ENCODE peak calls at places on chromosomes 4 and X, in six cellular contexts. L is OCI-LY7, K is fibroblast of lung, E is transverse colon, Y is B cell, F is progenitor cell of endocrine pancreas. H is an unnamed sample.

GRCh38 chr4:29423836-29424721 is 1296.1 kb upstream of the PCDH7 start:
- DNase-seq in L (no peak), K (peak; percentile 82), E (no peak), Y (no peak), F (no peak), H (no peak)

GRCh38 chr4:102430511-102430910 is 70.6 kb upstream of the NFKB1 start:
- DNase-seq in L (no peak), K (peak; percentile 41), E (no peak), Y (no peak), F (no peak), H (no peak)

GRCh38 chr4:7189066-7189465 is 3.3 kb upstream of the SORCS2 start:
- DNase-seq in L (no peak), K (no peak), E (no peak), Y (no peak), F (no peak), H (no peak)

GRCh38 chrX:153968754-153969124 is 2.9 kb downstream of the HCFC1 start:
- DNase-seq in L (peak; percentile 82), K (peak; percentile 29), E (peak; percentile 46), Y (peak; percentile 66), F (no peak), H (no peak)

GRCh38 chrX:132956421-132957210 is 1.8 kb downstream of the HS6ST2 start:
- DNase-seq in L (no peak), K (no peak), E (no peak), Y (no peak), F (peak; percentile 23), H (no peak)

GRCh38 chr4:147198411-147199051 is 252.9 kb upstream of the TTC29 start:
- DNase-seq in L (no peak), K (peak; percentile 71), E (no peak), Y (no peak), F (no peak), H (no peak)

GRCh38 chr4:118683513-118683912 is 1.7 kb upstream of the METTL14 start:
- DNase-seq in L (peak; percentile 44), K (no peak), E (no peak), Y (no peak), F (no peak), H (no peak)

GRCh38 chrX:114344756-114345155 is 239.1 kb upstream of the HTR2C start:
- DNase-seq in L (peak; percentile 27), K (peak; percentile 18), E (no peak), Y (peak; percentile 16), F (no peak), H (no peak)

GRCh38 chrX:48592971-48593370 is 4.3 kb upstream of the WDR13 start:
- DNase-seq in L (no peak), K (no peak), E (no peak), Y (no peak), F (no peak), H (no peak)

DNA sequence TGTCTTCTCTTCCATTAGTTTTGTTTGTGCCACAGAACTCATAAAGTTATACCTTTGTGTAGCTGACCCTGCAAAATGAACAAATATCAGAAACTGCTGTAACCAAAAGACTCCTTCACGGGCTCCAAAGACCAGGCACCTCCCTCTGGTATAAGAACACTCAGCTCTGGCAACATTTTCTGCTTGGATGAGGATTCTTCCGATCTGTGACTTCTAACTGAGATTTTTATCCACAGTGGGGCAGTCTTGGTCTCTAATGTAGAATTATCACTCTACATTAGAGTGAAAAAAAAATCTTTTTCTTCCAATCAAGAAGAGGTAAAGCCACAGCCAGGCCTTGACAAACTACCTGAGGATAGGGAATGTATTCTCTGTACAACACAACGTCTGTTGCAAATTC is 38.5 kb upstream of the PRSS48 start:
- DNase-seq in L (no peak), K (peak; percentile 23), E (no peak), Y (no peak), F (no peak), H (no peak)
- TF ChIP-seq CTCF in L (no peak), K (no peak), E (no peak), Y (no peak), F (no peak), H (peak; percentile 68)

GRCh38 chr4:150209140-150209829 is 131.0 kb downstream of the DCLK2 start:
- DNase-seq in L (peak; percentile 21), K (peak; percentile 62), E (peak; percentile 69), Y (peak; percentile 56), F (peak; percentile 58), H (no peak)
- TF ChIP-seq CTCF in L (peak; percentile 71), K (peak; percentile 57), E (peak; percentile 40), Y (peak; percentile 64), F (peak; percentile 69), H (peak; percentile 79)

DNA sequence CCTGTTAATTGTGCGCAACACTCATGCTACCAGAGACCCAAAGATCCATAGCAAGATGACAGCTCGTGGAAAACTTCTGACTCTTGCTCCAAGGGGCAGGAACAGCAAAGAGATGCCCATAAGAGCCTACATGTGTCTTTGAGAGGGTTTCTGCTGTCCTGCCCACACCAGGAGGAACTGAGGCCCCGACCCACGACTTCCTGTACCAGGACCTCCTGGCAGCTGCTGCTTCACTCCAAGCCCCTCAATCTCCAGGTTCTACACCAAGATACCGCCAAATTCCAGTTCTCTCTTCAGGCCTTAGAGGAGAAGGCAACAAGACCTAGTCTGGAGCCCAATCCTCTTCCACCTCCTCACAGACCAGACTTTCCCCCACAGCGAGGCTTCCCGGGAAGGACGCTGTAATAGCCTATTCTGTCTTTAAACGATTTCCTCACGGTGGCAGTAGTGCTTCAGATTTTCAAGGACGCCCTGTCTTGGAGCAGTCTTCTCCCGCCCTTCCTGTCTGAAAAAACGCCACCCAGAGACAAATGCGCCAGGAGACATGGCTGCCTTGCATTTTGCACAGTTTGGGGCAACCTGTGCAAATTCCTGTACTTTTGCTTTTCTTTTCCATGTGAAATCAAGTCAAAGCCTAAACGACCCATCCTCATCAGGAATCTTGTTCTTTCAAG is 230.2 kb upstream of the STK26 start:
- DNase-seq in L (peak; percentile 14), K (peak; percentile 81), E (peak; percentile 92), Y (peak; percentile 92), F (no peak), H (no peak)
- TF ChIP-seq CTCF in L (no peak), K (no peak), E (peak; percentile 39), Y (no peak), F (no peak), H (no peak)

GRCh38 chr4:127782275-127783025 is at the start of gene HSPA4L:
- DNase-seq in L (peak; percentile 15), K (peak; percentile 36), E (peak; percentile 31), Y (peak; percentile 60), F (peak; percentile 78), H (peak; percentile 95)
- TF ChIP-seq CTCF in L (no peak), K (peak; percentile 14), E (peak; percentile 40), Y (no peak), F (peak; percentile 38), H (peak; percentile 72)

H was measured in chondrocyte.